ENCODE peak calls at places on chromosome 18, in six cellular contexts. W, D, Y, F, I and T are unnamed samples.

GRCh38 chr18:79400091-79400590 is 4.4 kb downstream of the NFATC1 start:
- DNase-seq in W (no peak), D (peak), Y (peak), F (peak), I (peak), T (no peak)

GRCh38 chr18:59155140-59155539 is 15.5 kb downstream of the SEC11C start:
- DNase-seq in W (peak), D (peak), Y (no peak), F (no peak), I (no peak), T (peak)

GRCh38 chr18:75203456-75204261 is 5.3 kb downstream of the PTGR3 start:
- DNase-seq in W (no peak), D (peak), Y (no peak), F (peak), I (peak), T (peak)

GRCh38 chr18:3411854-3412268 is 38.1 kb upstream of the TGIF1 start:
- DNase-seq in W (peak), D (peak), Y (no peak), F (peak), I (peak), T (peak)

GRCh38 chr18:57422313-57422872 is 12.8 kb upstream of the ONECUT2 start:
- DNase-seq in W (no peak), D (no peak), Y (no peak), F (no peak), I (no peak), T (no peak)

GRCh38 chr18:50193796-50194622 is 938 bp downstream of the MYO5B start:
- DNase-seq in W (no peak), D (no peak), Y (peak), F (no peak), I (no peak), T (no peak)

GRCh38 chr18:7575465-7576026 is 8.4 kb downstream of the PTPRM start:
- DNase-seq in W (peak), D (peak), Y (peak), F (peak), I (no peak), T (peak)

GRCh38 chr18:55685638-55686037 is 97.6 kb upstream of the TCF4 start:
- DNase-seq in W (no peak), D (no peak), Y (no peak), F (no peak), I (no peak), T (no peak)

GRCh38 chr18:10060469-10060782 is 146.6 kb downstream of the VAPA start:
- DNase-seq in W (no peak), D (no peak), Y (no peak), F (no peak), I (no peak), T (no peak)

DNA sequence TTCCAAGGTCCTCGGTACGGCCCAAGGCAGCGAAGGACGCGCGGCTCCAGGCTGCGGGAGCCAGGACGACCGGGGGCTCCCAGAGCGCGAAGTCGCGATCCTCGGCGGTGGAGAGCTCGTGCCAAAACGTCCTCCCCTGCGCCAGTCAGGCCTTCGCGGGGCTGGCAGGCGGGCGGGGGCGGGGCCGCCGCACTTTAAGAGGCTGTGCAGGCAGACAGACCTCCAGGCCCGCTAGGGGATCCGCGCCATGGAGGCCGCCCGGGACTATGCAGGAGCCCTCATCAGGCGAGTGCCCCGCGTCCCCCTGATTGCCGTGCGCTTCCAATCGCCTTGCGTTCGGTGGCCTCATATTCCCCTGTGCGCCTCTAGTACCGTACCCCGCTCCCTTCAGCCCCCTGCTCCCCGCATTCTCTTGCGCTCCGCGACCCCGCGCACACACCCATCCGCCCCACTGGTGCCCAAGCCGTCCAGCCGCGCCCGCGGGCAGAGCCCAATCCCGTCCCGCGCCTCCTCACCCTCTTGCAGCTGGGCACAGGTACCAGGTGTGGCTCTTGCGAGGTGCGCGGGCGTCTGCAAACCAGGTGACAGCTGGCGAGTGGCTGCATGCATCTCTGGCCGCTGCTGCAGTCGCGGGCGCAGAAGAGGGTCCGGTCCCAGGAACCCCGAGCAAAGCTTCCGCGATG is at the start of gene CIDEA:
- DNase-seq in W (peak), D (peak), Y (no peak), F (no peak), I (no peak), T (peak)
- H3K4me3 ChIP-seq in W (no peak), D (peak), Y (no peak), F (peak), I (no peak), T (no peak)

DNA sequence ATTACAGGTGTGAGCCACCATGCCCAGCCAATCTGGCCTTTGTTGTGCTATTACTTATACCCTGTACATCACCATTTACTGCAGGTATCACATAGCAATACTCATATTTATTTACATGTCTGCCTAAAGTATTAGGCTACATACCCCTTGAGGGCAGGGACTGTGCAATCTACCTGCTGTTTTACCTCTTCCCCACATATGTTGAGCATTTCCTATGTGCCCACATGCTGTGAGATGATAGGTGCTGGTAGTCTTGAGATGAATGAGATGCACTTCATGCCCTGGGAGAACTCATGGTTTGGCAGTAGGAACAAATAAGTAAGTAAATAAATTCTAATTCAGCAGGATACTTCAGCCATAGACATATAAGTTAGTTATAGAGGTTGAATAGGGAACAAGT is 59.2 kb downstream of the TTC39C start:
- DNase-seq in W (no peak), D (no peak), Y (no peak), F (no peak), I (no peak), T (no peak)
- TF ChIP-seq CTCF in W (no peak), D (no peak), Y (no peak), F (no peak), I (no peak), T (no peak)

DNA sequence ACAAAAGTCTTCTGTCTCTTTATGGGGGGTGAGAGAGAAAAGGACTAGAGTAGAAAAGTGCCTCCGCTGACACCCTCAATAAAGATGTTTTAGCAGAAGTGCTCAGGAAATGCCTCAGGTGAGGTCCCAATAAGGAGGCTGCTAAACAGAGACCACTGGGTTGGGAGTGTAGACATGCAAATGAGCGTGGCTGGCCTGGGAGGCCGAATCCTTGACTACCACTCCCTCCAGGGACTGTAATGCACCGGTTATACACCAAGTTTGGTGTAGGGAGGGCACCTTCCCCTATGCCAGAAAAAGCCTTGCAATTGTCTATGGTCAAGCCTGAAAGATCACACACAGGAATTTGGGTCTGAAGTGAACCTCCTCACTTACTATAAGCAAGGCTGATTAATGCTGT is 1.8 kb downstream of the TMX3 start:
- DNase-seq in W (no peak), D (no peak), Y (no peak), F (no peak), I (no peak), T (no peak)
- H3K4me3 ChIP-seq in W (no peak), D (no peak), Y (peak), F (no peak), I (no peak), T (no peak)

GRCh38 chr18:24657461-24657860 is 197.0 kb downstream of the HRH4 start:
- DNase-seq in W (no peak), D (no peak), Y (no peak), F (peak), I (peak), T (no peak)
- TF ChIP-seq CTCF in W (no peak), D (no peak), Y (no peak), F (no peak), I (no peak), T (no peak)

GRCh38 chr18:63553117-63553516 is 10.9 kb downstream of the SERPINB12 start:
- DNase-seq in W (peak), D (peak), Y (peak), F (peak), I (no peak), T (peak)

GRCh38 chr18:63550068-63550467 is 7.9 kb downstream of the SERPINB12 start:
- DNase-seq in W (no peak), D (no peak), Y (peak), F (no peak), I (no peak), T (no peak)

GRCh38 chr18:63551769-63552168 is 9.6 kb downstream of the SERPINB12 start:
- DNase-seq in W (no peak), D (no peak), Y (no peak), F (no peak), I (no peak), T (no peak)

DNA sequence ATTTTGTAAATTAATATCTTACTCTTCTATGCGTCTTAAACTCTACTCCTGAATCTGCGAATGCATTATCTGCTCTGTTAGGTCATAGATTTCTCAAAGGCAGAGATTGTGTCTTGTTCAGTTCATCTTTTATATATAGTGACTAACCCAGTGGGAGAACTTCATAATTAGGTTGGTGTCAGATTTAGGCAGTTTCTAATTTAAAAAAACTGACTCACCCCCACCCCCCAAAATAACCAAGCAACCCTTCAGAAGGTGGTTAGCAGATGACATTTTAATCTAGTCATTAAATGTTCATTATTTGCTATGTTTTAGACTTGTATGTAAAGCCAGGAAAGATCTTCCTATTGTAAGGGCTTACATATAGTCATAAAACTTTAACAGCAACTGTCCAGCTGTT is 10.4 kb downstream of the SERPINB12 start:
- DNase-seq in W (no peak), D (no peak), Y (no peak), F (no peak), I (no peak), T (no peak)
- H3K4me3 ChIP-seq in W (no peak), D (no peak), Y (no peak), F (no peak), I (no peak), T (no peak)

GRCh38 chr18:22977847-22978701 is 44.9 kb downstream of the RBBP8 start:
- DNase-seq in W (peak), D (peak), Y (peak), F (peak), I (no peak), T (peak)
- TF ChIP-seq CTCF in W (no peak), D (no peak), Y (no peak), F (no peak), I (no peak), T (no peak)

GRCh38 chr18:32158108-32158624 is 31.7 kb upstream of the MEP1B start:
- DNase-seq in W (peak), D (peak), Y (peak), F (peak), I (peak), T (peak)
- H3K4me3 ChIP-seq in W (no peak), D (no peak), Y (peak), F (peak), I (no peak), T (no peak)

GRCh38 chr18:45355944-45356520 is 259.2 kb upstream of the SLC14A2 start:
- DNase-seq in W (no peak), D (peak), Y (no peak), F (no peak), I (no peak), T (no peak)
- TF ChIP-seq CTCF in W (no peak), D (no peak), Y (no peak), F (peak), I (peak), T (no peak)

DNA sequence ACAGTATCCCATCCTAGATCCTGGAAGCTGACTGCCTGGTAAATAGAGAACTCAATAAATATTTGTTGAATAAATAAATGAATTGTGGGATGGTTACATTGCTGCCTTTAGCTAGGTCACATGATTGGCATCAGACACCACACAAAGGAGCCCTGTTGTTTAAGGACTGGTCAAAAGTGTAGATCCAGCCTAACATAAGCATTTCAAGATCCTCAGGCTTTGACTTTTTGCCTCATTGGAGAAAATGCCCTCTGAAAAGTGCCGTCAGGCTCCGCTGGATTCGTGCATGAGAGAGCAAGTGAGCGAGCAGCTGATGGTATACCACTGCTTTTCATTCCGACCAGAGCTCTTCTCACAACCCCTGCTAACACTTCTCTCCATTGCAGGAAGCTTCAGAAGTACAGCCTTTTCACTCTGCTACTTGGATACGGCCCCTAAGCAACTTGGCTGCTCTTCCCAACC is 1.3 kb upstream of the ZNF24 start:
- DNase-seq in W (no peak), D (peak), Y (peak), F (no peak), I (no peak), T (no peak)
- H3K4me3 ChIP-seq in W (no peak), D (no peak), Y (no peak), F (peak), I (no peak), T (no peak)

DNA sequence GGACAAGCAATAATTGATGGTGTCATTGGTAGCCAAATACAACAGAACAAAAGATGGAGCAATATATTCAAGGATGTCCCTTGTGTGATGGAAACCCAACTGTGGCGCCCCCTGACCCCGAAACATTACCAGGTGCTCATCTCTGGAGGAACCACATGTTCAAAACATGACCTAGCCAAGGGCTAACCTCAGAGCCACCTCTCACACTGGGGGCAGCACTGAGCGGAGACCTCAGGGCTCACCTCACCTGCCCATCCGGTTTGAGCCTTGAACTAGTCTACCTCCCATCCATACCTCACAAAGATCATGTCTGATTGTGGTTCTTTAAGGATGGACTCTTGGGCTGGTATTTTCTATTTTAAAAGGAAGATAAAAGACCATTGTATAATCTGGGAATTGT is 314.4 kb upstream of the CDH7 start:
- DNase-seq in W (no peak), D (no peak), Y (no peak), F (no peak), I (no peak), T (no peak)
- TF ChIP-seq CTCF in W (no peak), D (no peak), Y (peak), F (no peak), I (no peak), T (no peak)